ENCODE peak calls at places on chromosomes 7 and 10, in seven cellular contexts. L, N, B, I, K, E and Z are unnamed samples.

GRCh38 chr10:102917314-102917961 is 656 bp upstream of the CNNM2 start:
- DNase-seq in L (peak; percentile 87), N (peak; percentile 91), B (peak; percentile 79), I (peak; percentile 83), K (peak; percentile 86), E (peak; percentile 71), Z (peak; percentile 84)

GRCh38 chr10:78306358-78306757 is 272.7 kb downstream of the RPS24 start:
- DNase-seq in L (no peak), N (no peak), B (no peak), I (no peak), K (no peak), E (no peak), Z (no peak)

GRCh38 chr10:52226448-52226847 is 87.6 kb upstream of the DKK1 start:
- DNase-seq in L (no peak), N (no peak), B (no peak), I (no peak), K (no peak), E (peak; percentile 55), Z (no peak)

GRCh38 chr10:26468691-26469090 is 30.6 kb downstream of the APBB1IP start:
- DNase-seq in L (peak; percentile 71), N (no peak), B (no peak), I (no peak), K (no peak), E (no peak), Z (no peak)

GRCh38 chr10:68371604-68372003 is 35.5 kb downstream of the RUFY2 start:
- DNase-seq in L (no peak), N (no peak), B (no peak), I (no peak), K (no peak), E (no peak), Z (no peak)

GRCh38 chr7:100147278-100147677 is 1.4 kb upstream of the LAMTOR4 start:
- DNase-seq in L (no peak), N (no peak), B (no peak), I (no peak), K (no peak), E (no peak), Z (no peak)

GRCh38 chr10:94546616-94547175 is 1.1 kb downstream of the HELLS start:
- DNase-seq in L (no peak), N (no peak), B (no peak), I (no peak), K (no peak), E (peak; percentile 40), Z (no peak)

GRCh38 chr7:24301703-24302102 is 17.7 kb downstream of the NPY start:
- DNase-seq in L (no peak), N (no peak), B (no peak), I (no peak), K (no peak), E (no peak), Z (no peak)

GRCh38 chr7:45240187-45240776 is 82.7 kb downstream of the RAMP3 start:
- DNase-seq in L (no peak), N (no peak), B (no peak), I (no peak), K (no peak), E (no peak), Z (no peak)

GRCh38 chr10:13740416-13740815 is 153.7 kb downstream of the PRPF18 start:
- DNase-seq in L (no peak), N (no peak), B (no peak), I (no peak), K (no peak), E (no peak), Z (no peak)

GRCh38 chr10:77208857-77209256 is 428.8 kb downstream of the KCNMA1 start:
- DNase-seq in L (no peak), N (no peak), B (no peak), I (no peak), K (no peak), E (no peak), Z (no peak)

GRCh38 chr7:38932509-38933168 is 23.6 kb upstream of the VPS41 start:
- DNase-seq in L (peak; percentile 73), N (peak; percentile 68), B (peak; percentile 38), I (peak; percentile 84), K (peak; percentile 67), E (peak; percentile 65), Z (peak; percentile 51)

GRCh38 chr7:116809636-116810266 is 52.6 kb upstream of the CAPZA2 start:
- DNase-seq in L (peak; percentile 13), N (no peak), B (no peak), I (peak; percentile 33), K (no peak), E (peak; percentile 77), Z (peak; percentile 49)

GRCh38 chr7:50304911-50305621 is 550 bp downstream of the IKZF1 start:
- DNase-seq in L (peak; percentile 69), N (no peak), B (no peak), I (no peak), K (no peak), E (no peak), Z (peak; percentile 53)

GRCh38 chr10:65219444-65219843 is 1698.2 kb downstream of the REEP3 start:
- DNase-seq in L (no peak), N (no peak), B (no peak), I (no peak), K (no peak), E (no peak), Z (no peak)

GRCh38 chr7:1592299-1592842 is 22.5 kb upstream of the PSMG3 start:
- DNase-seq in L (peak; percentile 56), N (no peak), B (no peak), I (no peak), K (no peak), E (no peak), Z (no peak)

GRCh38 chr7:1591876-1592275 is 22.0 kb upstream of the PSMG3 start:
- DNase-seq in L (peak; percentile 50), N (no peak), B (no peak), I (no peak), K (no peak), E (no peak), Z (no peak)

GRCh38 chr7:1593904-1594421 is 24.1 kb upstream of the PSMG3 start:
- DNase-seq in L (no peak), N (no peak), B (no peak), I (no peak), K (no peak), E (no peak), Z (no peak)

GRCh38 chr7:1595027-1595426 is 25.2 kb upstream of the PSMG3 start:
- DNase-seq in L (no peak), N (no peak), B (no peak), I (no peak), K (no peak), E (no peak), Z (no peak)

DNA sequence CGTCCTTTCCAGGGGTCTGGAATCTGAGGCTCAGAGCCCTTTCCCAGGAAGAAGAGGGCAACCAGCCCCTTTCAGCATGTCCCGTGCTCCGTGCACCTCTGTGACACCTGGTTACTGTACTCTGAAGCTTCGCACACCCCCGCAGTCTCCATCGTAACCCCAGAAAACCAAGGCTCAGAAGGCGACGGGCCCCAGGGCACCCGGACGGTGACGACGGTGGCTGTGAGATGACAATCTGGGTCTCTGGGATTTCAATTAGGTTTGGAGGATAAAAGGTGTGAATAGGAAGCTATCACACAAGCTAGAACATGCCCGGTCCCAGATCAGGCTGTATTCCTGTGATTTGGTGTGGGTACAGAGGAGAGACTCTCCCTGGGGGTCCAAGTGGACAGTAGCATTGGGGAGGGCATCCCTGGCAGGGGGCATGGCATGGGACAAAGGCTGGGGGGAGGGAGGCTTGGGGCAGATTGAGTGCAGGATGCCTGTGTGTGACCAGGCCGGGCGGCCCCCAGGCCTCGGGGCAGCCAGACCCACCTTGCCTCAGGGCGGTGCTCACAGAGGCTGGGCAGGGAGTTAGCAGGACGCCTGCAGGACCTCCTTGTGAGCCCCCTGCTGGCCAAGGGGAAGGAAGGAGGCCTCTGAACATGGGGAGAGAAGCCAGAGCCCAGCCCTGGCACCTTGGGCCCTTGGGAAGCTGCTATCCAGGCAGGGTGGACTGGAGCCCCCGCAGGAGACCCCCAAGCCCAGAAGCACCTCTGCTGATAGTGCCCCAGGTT is 23.4 kb upstream of the PSMG3 start:
- DNase-seq in L (peak; percentile 54), N (no peak), B (no peak), I (no peak), K (no peak), E (peak; percentile 38), Z (no peak)
- TF ChIP-seq CTCF in L (peak; percentile 43), N (no peak), B (peak; percentile 47), I (peak; percentile 38), K (peak; percentile 11), E (no peak), Z (peak; percentile 39)

GRCh38 chr7:104098890-104099289 is 108.9 kb downstream of the ORC5 start:
- DNase-seq in L (no peak), N (no peak), B (no peak), I (no peak), K (no peak), E (no peak), Z (no peak)

GRCh38 chr7:104093127-104093526 is 103.7 kb upstream of the RELN start:
- DNase-seq in L (no peak), N (no peak), B (no peak), I (no peak), K (no peak), E (no peak), Z (no peak)

GRCh38 chr7:104096683-104097082 is 107.2 kb upstream of the RELN start:
- DNase-seq in L (no peak), N (no peak), B (no peak), I (no peak), K (no peak), E (peak; percentile 43), Z (no peak)
- TF ChIP-seq CTCF in L (no peak), N (no peak), B (peak; percentile 33), I (no peak), K (no peak), E (no peak), Z (no peak)

DNA sequence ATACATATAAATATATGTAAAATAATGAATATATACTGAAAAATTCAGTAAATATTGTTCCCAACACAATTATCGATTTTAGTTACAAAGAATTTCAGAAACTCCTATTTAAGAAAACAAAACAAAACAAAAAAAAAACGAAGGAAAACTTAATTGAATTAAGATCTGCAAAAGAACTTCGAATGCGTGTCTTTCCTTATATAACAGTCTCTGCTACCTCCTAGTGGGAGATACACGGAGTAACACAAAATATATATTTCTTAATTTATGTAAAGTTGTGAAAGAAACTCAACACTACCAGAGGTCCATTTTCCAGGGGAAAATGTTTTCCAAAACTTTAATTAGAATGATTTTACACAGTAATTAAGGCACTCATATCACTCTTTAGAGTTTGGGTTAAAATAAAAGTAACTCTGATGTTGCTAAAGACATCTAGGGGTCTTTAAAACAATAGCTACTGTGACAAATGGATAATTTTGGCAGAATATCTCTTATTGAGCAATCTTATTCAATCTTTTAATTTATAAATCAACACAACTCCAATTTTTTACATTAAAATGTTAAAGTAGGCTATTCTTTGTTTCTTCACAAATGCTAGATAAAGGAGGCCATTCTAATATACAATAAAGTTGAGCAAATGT is 41.6 kb downstream of the NEBL start:
- DNase-seq in L (no peak), N (no peak), B (no peak), I (no peak), K (no peak), E (peak; percentile 54), Z (no peak)
- TF ChIP-seq CTCF in L (no peak), N (peak; percentile 28), B (peak; percentile 75), I (peak; percentile 53), K (no peak), E (peak; percentile 24), Z (no peak)

GRCh38 chr10:10418397-10418796 is 599.3 kb upstream of the CELF2 start:
- DNase-seq in L (no peak), N (no peak), B (no peak), I (no peak), K (no peak), E (no peak), Z (peak; percentile 42)

DNA sequence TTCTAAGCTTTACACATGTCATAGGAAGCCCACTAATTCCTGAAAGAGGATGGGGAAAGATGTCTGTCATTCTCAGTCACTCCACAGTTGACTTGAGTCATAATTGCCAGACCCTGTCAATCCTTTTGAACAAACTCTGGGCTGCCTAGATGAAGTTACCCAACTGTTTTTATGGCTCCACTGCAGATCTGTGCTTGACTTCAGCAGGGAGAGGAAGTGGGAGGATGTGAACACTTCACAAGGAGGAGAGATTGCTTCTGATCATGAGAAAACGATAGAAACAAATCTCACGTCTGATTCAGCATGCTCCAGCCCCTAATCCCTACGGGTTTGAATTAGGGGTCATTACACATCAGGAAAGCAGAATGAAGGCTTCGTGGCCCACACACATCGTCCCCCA is 596.6 kb upstream of the CELF2 start:
- DNase-seq in L (no peak), N (no peak), B (no peak), I (no peak), K (no peak), E (no peak), Z (no peak)
- TF ChIP-seq CTCF in L (no peak), N (no peak), B (no peak), I (no peak), K (no peak), E (no peak), Z (no peak)